ENCODE peak calls at places on chromosome 1, in seven cellular contexts. One of them, this sample, is unnamed.

GRCh38 chr1:150765229-150765976 is at the start of gene CTSS:
- DNase-seq in stimulated activated CD4-positive, alpha-beta T cell treated with anti-CD3 and anti-CD28 coated beads, Interleukin-2, amount 100 ng/mL, for 24 hours: no peak
- DNase-seq in Right ventricle myocardium inferior: no peak
- DNase-seq in CD8-positive, alpha-beta memory T cell: peak; percentile 46
- DNase-seq in pancreas: no peak
- DNase-seq in activated CD8-positive, alpha-beta memory T cell treated with anti-CD3 and anti-CD28 coated beads, Interleukin-2, amount 50 U/mL, for 48 hours: no peak
- DNase-seq in endothelial cell: no peak
- DNase-seq in this sample: no peak

GRCh38 chr1:107594541-107594940 is 370.4 kb downstream of the VAV3 start:
- DNase-seq in activated CD8-positive, alpha-beta memory T cell treated with anti-CD3 and anti-CD28 coated beads, Interleukin-2, amount 50 U/mL, for 48 hours: no peak
- DNase-seq in Right ventricle myocardium inferior: no peak
- DNase-seq in stimulated activated CD4-positive, alpha-beta T cell treated with anti-CD3 and anti-CD28 coated beads, Interleukin-2, amount 100 ng/mL, for 24 hours: no peak
- DNase-seq in pancreas: no peak
- DNase-seq in endothelial cell: no peak
- DNase-seq in CD8-positive, alpha-beta memory T cell: no peak
- DNase-seq in this sample: no peak

GRCh38 chr1:41716188-41717130 is 202.3 kb downstream of the HIVEP3 start:
- DNase-seq in pancreas: peak; percentile 18
- DNase-seq in Right ventricle myocardium inferior: no peak
- DNase-seq in CD8-positive, alpha-beta memory T cell: no peak
- DNase-seq in stimulated activated CD4-positive, alpha-beta T cell treated with anti-CD3 and anti-CD28 coated beads, Interleukin-2, amount 100 ng/mL, for 24 hours: no peak
- DNase-seq in activated CD8-positive, alpha-beta memory T cell treated with anti-CD3 and anti-CD28 coated beads, Interleukin-2, amount 50 U/mL, for 48 hours: no peak
- DNase-seq in endothelial cell: no peak
- DNase-seq in this sample: no peak

GRCh38 chr1:101781437-101781836 is 215.3 kb downstream of the OLFM3 start:
- DNase-seq in endothelial cell: no peak
- DNase-seq in stimulated activated CD4-positive, alpha-beta T cell treated with anti-CD3 and anti-CD28 coated beads, Interleukin-2, amount 100 ng/mL, for 24 hours: no peak
- DNase-seq in CD8-positive, alpha-beta memory T cell: no peak
- DNase-seq in activated CD8-positive, alpha-beta memory T cell treated with anti-CD3 and anti-CD28 coated beads, Interleukin-2, amount 50 U/mL, for 48 hours: no peak
- DNase-seq in Right ventricle myocardium inferior: no peak
- DNase-seq in pancreas: no peak
- DNase-seq in this sample: peak; percentile 41

GRCh38 chr1:175146535-175147213 is 45.9 kb downstream of the KIAA0040 start:
- DNase-seq in Right ventricle myocardium inferior: peak; percentile 90
- DNase-seq in pancreas: peak; percentile 87
- DNase-seq in activated CD8-positive, alpha-beta memory T cell treated with anti-CD3 and anti-CD28 coated beads, Interleukin-2, amount 50 U/mL, for 48 hours: peak; percentile 88
- DNase-seq in stimulated activated CD4-positive, alpha-beta T cell treated with anti-CD3 and anti-CD28 coated beads, Interleukin-2, amount 100 ng/mL, for 24 hours: peak; percentile 77
- DNase-seq in CD8-positive, alpha-beta memory T cell: peak; percentile 52
- DNase-seq in endothelial cell: peak; percentile 86
- DNase-seq in this sample: peak; percentile 62

GRCh38 chr1:40932004-40932403 is 47.5 kb upstream of the CTPS1 start:
- DNase-seq in endothelial cell: no peak
- DNase-seq in activated CD8-positive, alpha-beta memory T cell treated with anti-CD3 and anti-CD28 coated beads, Interleukin-2, amount 50 U/mL, for 48 hours: no peak
- DNase-seq in Right ventricle myocardium inferior: no peak
- DNase-seq in pancreas: peak; percentile 41
- DNase-seq in stimulated activated CD4-positive, alpha-beta T cell treated with anti-CD3 and anti-CD28 coated beads, Interleukin-2, amount 100 ng/mL, for 24 hours: no peak
- DNase-seq in CD8-positive, alpha-beta memory T cell: no peak
- DNase-seq in this sample: no peak

GRCh38 chr1:93908394-93909145 is 660 bp downstream of the GCLM start:
- DNase-seq in stimulated activated CD4-positive, alpha-beta T cell treated with anti-CD3 and anti-CD28 coated beads, Interleukin-2, amount 100 ng/mL, for 24 hours: peak; percentile 54
- DNase-seq in Right ventricle myocardium inferior: peak; percentile 73
- DNase-seq in endothelial cell: peak; percentile 22
- DNase-seq in CD8-positive, alpha-beta memory T cell: peak; percentile 65
- DNase-seq in activated CD8-positive, alpha-beta memory T cell treated with anti-CD3 and anti-CD28 coated beads, Interleukin-2, amount 50 U/mL, for 48 hours: peak; percentile 75
- DNase-seq in pancreas: peak; percentile 79
- DNase-seq in this sample: peak; percentile 51

GRCh38 chr1:8379513-8380186 is 61.7 kb downstream of the SLC45A1 start:
- DNase-seq in activated CD8-positive, alpha-beta memory T cell treated with anti-CD3 and anti-CD28 coated beads, Interleukin-2, amount 50 U/mL, for 48 hours: no peak
- DNase-seq in Right ventricle myocardium inferior: no peak
- DNase-seq in CD8-positive, alpha-beta memory T cell: no peak
- DNase-seq in endothelial cell: no peak
- DNase-seq in stimulated activated CD4-positive, alpha-beta T cell treated with anti-CD3 and anti-CD28 coated beads, Interleukin-2, amount 100 ng/mL, for 24 hours: no peak
- DNase-seq in pancreas: no peak
- DNase-seq in this sample: no peak

GRCh38 chr1:115255154-115255553 is 82.9 kb downstream of the NGF start:
- DNase-seq in pancreas: no peak
- DNase-seq in activated CD8-positive, alpha-beta memory T cell treated with anti-CD3 and anti-CD28 coated beads, Interleukin-2, amount 50 U/mL, for 48 hours: no peak
- DNase-seq in CD8-positive, alpha-beta memory T cell: no peak
- DNase-seq in endothelial cell: no peak
- DNase-seq in Right ventricle myocardium inferior: no peak
- DNase-seq in stimulated activated CD4-positive, alpha-beta T cell treated with anti-CD3 and anti-CD28 coated beads, Interleukin-2, amount 100 ng/mL, for 24 hours: no peak
- DNase-seq in this sample: no peak

GRCh38 chr1:32521165-32521564 is 18.1 kb upstream of the ZBTB8A start:
- DNase-seq in CD8-positive, alpha-beta memory T cell: no peak
- DNase-seq in endothelial cell: no peak
- DNase-seq in pancreas: no peak
- DNase-seq in Right ventricle myocardium inferior: no peak
- DNase-seq in stimulated activated CD4-positive, alpha-beta T cell treated with anti-CD3 and anti-CD28 coated beads, Interleukin-2, amount 100 ng/mL, for 24 hours: no peak
- DNase-seq in activated CD8-positive, alpha-beta memory T cell treated with anti-CD3 and anti-CD28 coated beads, Interleukin-2, amount 50 U/mL, for 48 hours: peak; percentile 53
- DNase-seq in this sample: no peak

GRCh38 chr1:44035726-44036408 is 4.6 kb upstream of the SLC6A9 start:
- DNase-seq in activated CD8-positive, alpha-beta memory T cell treated with anti-CD3 and anti-CD28 coated beads, Interleukin-2, amount 50 U/mL, for 48 hours: no peak
- DNase-seq in CD8-positive, alpha-beta memory T cell: no peak
- DNase-seq in endothelial cell: no peak
- DNase-seq in stimulated activated CD4-positive, alpha-beta T cell treated with anti-CD3 and anti-CD28 coated beads, Interleukin-2, amount 100 ng/mL, for 24 hours: no peak
- DNase-seq in pancreas: no peak
- DNase-seq in Right ventricle myocardium inferior: no peak
- DNase-seq in this sample: peak; percentile 65